ENCODE peak calls at places on chromosomes 11 and 22, in nine cellular contexts. Q is coronary artery, W is left ventricle myocardium inferior, T is heart left ventricle, B is psoas muscle, J is endothelial cell of umbilical vein, E is GM12878, Y is neural progenitor cell, K is adrenal gland. O is an unnamed sample.

GRCh38 chr22:22673628-22674027 is 29.2 kb downstream of the GGTLC2 start:
- DNase-seq in E (no peak), J (no peak), T (no peak), Q (no peak), W (no peak), Y (no peak), K (no peak), B (no peak), O (no peak)

GRCh38 chr11:129998905-129999304 is 3.7 kb downstream of the PRDM10 start:
- DNase-seq in T (no peak), K (no peak), Y (no peak), E (no peak), J (no peak), W (no peak), Q (no peak), B (no peak), O (no peak)

GRCh38 chr11:67500818-67501584 is 4.2 kb downstream of the PITPNM1 start:
- DNase-seq in W (no peak), T (no peak), K (no peak), Y (no peak), B (peak; percentile 44), Q (no peak), J (no peak), E (no peak), O (no peak)

GRCh38 chr22:50523806-50524663 is 1.4 kb downstream of the SCO2 start:
- DNase-seq in B (peak; percentile 59), T (peak; percentile 64), E (no peak), Y (no peak), Q (peak; percentile 75), W (no peak), J (no peak), K (no peak), O (peak; percentile 13)

GRCh38 chr11:90737328-90738050 is 514.6 kb upstream of the CHORDC1 start:
- DNase-seq in Y (peak; percentile 11), T (no peak), E (no peak), Q (no peak), W (no peak), K (no peak), J (no peak), B (no peak), O (no peak)

GRCh38 chr11:134275534-134276395 is at the start of gene GLB1L3:
- DNase-seq in B (peak; percentile 56), W (no peak), J (no peak), Q (no peak), K (no peak), E (no peak), Y (peak; percentile 76), T (no peak), O (no peak)

GRCh38 chr22:25899566-25899965 is 157.6 kb downstream of the MYO18B start:
- DNase-seq in T (no peak), J (no peak), Q (no peak), K (no peak), W (no peak), B (no peak), Y (no peak), E (no peak), O (no peak)

GRCh38 chr11:75689861-75690641 is 21.2 kb upstream of the MAP6 start:
- DNase-seq in E (peak; percentile 79), W (no peak), T (no peak), Q (no peak), K (no peak), B (no peak), Y (no peak), J (no peak), O (no peak)

GRCh38 chr22:44584256-44584902 is 86.3 kb upstream of the RTL6 start:
- DNase-seq in E (no peak), Q (peak; percentile 65), Y (no peak), K (no peak), W (peak; percentile 40), B (peak; percentile 26), J (no peak), T (peak; percentile 64), O (no peak)

GRCh38 chr11:17413414-17414316 is 25.2 kb upstream of the KCNJ11 start:
- DNase-seq in E (no peak), B (peak; percentile 31), Q (no peak), T (peak; percentile 31), K (no peak), W (no peak), J (no peak), Y (no peak), O (no peak)

DNA sequence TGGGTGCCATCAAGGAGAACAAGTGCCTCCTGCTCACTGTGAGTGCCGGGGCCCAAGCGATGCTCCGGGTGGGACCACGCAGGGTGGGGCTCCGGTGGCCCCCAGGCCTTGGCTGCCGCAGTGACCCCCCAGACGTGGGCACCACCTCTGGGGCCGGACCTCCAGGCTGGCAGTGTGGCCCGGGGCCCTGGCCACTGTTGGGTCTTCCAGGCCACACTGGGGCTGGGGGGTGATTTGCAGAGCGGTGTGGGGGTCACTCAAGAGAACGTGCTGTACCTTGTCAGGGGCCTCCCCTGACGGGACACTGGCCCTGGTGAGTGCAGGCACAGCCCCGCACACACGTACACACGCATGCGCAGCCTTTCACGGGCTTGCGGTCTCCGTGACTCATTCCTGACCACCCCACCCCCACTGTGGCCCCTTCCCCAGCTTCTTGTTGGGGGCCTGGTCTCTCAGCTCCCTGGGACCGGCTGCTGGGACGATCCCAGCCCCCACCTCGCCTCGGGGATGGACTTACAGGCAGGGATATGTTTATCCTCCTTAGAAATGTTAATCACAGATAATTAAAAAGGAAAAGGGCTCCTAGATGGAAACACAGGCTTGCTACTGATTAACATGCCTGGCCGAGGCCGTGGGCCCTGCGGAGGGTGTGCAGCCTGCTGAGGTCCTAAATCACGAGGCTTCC is 20.2 kb downstream of the TSPAN4 start:
- DNase-seq in Y (no peak), W (no peak), B (no peak), J (no peak), K (no peak), Q (no peak), T (no peak), E (no peak), O (no peak)
- H3K27ac ChIP-seq in Y (peak overlapping the region; percentile 26), W (peak overlapping the region; percentile 5), B (no peak overlapping the region), J (no peak overlapping the region), K (no peak overlapping the region), Q (no peak overlapping the region), T (no peak overlapping the region), E (no peak overlapping the region), O (no peak overlapping the region)

DNA sequence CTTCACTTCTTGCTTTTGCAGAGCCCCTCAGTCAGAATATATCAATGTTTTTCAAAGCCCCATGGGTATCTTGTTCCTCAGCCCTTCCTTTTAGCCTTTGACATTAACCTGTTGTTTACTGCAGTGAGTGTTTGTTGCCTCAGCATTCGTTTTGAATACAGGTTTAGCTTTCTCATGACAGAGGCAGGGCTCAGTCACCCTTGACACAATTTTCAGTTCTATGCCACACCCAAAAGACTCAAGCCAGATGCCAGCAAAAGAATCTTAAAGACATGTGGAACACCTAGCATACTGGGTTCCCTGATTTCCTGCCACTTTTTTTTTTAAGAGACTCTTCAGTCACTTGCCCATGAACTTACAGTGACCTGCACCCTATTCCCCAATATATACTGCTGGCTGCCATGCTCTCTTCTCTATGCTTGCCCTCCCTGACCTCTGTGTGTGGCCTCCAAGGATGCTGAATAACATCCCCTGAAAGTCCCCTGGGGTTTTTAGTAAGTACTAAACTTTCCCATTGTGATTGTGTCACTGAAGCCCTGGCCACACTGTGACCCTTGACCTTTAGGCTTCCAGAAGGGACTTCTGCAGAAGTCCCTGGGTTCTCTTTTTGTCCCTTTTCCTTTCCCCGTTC is 1225.5 kb downstream of the TBC1D22A start:
- DNase-seq in K (no peak), Q (no peak), E (peak; percentile 2), W (no peak), Y (no peak), B (no peak), T (no peak), J (no peak), O (no peak)
- H3K27ac ChIP-seq in K (no peak overlapping the region), Q (no peak overlapping the region), E (no peak overlapping the region), W (no peak overlapping the region), Y (no peak overlapping the region), B (no peak overlapping the region), T (no peak overlapping the region), J (no peak overlapping the region), O (no peak overlapping the region)

GRCh38 chr11:123169821-123170220 is 25.2 kb downstream of the CLMP start:
- DNase-seq in J (no peak), Y (no peak), B (no peak), T (no peak), K (no peak), W (no peak), Q (no peak), E (no peak), O (no peak)

GRCh38 chr11:123168236-123168635 is 26.8 kb downstream of the CLMP start:
- DNase-seq in B (no peak), Q (no peak), T (no peak), J (no peak), E (no peak), W (no peak), K (no peak), Y (no peak), O (no peak)

GRCh38 chr11:123166095-123166559 is 28.9 kb downstream of the CLMP start:
- DNase-seq in Q (no peak), J (no peak), T (no peak), B (no peak), E (no peak), K (peak; percentile 28), W (peak; percentile 36), Y (peak; percentile 70), O (peak; percentile 46)

GRCh38 chr11:123170929-123171328 is 24.1 kb downstream of the CLMP start:
- DNase-seq in E (no peak), Y (no peak), T (no peak), B (no peak), J (no peak), W (no peak), K (no peak), Q (no peak), O (no peak)

GRCh38 chr11:123168955-123169484 is 26.0 kb downstream of the CLMP start:
- DNase-seq in T (no peak), W (no peak), J (no peak), Q (no peak), Y (no peak), B (no peak), K (no peak), E (no peak), O (no peak)
- H3K27ac ChIP-seq in T (no peak overlapping the region), W (no peak overlapping the region), J (no peak overlapping the region), Q (no peak overlapping the region), Y (no peak overlapping the region), B (no peak overlapping the region), K (no peak overlapping the region), E (no peak overlapping the region), O (no peak overlapping the region)

GRCh38 chr11:120185678-120186407 is 25.0 kb upstream of the OAF start:
- DNase-seq in T (peak; percentile 64), J (no peak), Y (no peak), Q (peak; percentile 55), E (no peak), W (peak; percentile 57), B (peak; percentile 53), K (peak; percentile 12), O (no peak)

GRCh38 chr11:120182790-120183491 is 27.9 kb upstream of the OAF start:
- DNase-seq in J (no peak), B (peak; percentile 80), W (peak; percentile 53), K (peak; percentile 49), Y (no peak), Q (peak; percentile 67), T (peak; percentile 66), E (no peak), O (no peak)

GRCh38 chr11:120183701-120184141 is 27.1 kb upstream of the OAF start:
- DNase-seq in K (no peak), T (peak; percentile 45), Q (peak; percentile 62), B (peak; percentile 45), J (no peak), E (no peak), W (no peak), Y (no peak), O (no peak)

GRCh38 chr11:120184946-120185677 is 25.7 kb upstream of the OAF start:
- DNase-seq in T (peak; percentile 83), Y (no peak), W (peak; percentile 82), B (peak; percentile 87), K (peak; percentile 92), Q (peak; percentile 81), J (no peak), E (no peak), O (no peak)

GRCh38 chr11:120184371-120184945 is 26.4 kb upstream of the OAF start:
- DNase-seq in E (no peak), W (peak; percentile 78), Q (peak; percentile 73), K (peak; percentile 28), B (peak; percentile 81), Y (no peak), T (peak; percentile 79), J (no peak), O (no peak)
- H3K27ac ChIP-seq in E (no peak overlapping the region), W (peak overlapping the region; percentile 91), Q (no peak overlapping the region), K (peak overlapping the region; percentile 68), B (peak overlapping the region; percentile 30), Y (no peak overlapping the region), T (peak overlapping the region; percentile 76), J (no peak overlapping the region), O (no peak overlapping the region)

O was measured in SJCRH30.